ENCODE peak calls at places on chromosomes 1 and 21, in ten cellular contexts. Z is heart left ventricle, D is body of pancreas, C is fibroblast of mammary gland, G is psoas muscle, X is WERI-Rb-1, B is left lung, T is OCI-LY7, M is tibial nerve, O is fibroblast of pulmonary artery. F is an unnamed sample.

GRCh38 chr21:17270234-17270633 is 242.6 kb upstream of the CXADR start:
- DNase-seq in Z (no peak), D (peak; percentile 11), C (peak; percentile 72), G (no peak), X (no peak), B (no peak), T (peak; percentile 12), M (peak; percentile 46), O (peak; percentile 73), F (peak; percentile 42)

GRCh38 chr1:164480285-164480907 is 78.6 kb upstream of the PBX1 start:
- DNase-seq in Z (no peak), D (no peak), C (no peak), G (no peak), X (no peak), B (no peak), T (no peak), M (no peak), O (no peak), F (peak; percentile 36)

GRCh38 chr1:6891781-6892579 is 106.7 kb downstream of the CAMTA1 start:
- DNase-seq in Z (no peak), D (no peak), C (peak; percentile 54), G (no peak), X (no peak), B (no peak), T (no peak), M (no peak), O (no peak), F (peak; percentile 64)

GRCh38 chr1:214441119-214441518 is 110.3 kb downstream of the PTPN14 start:
- DNase-seq in Z (no peak), D (no peak), C (no peak), G (no peak), X (no peak), B (no peak), T (no peak), M (no peak), O (peak; percentile 62), F (peak; percentile 60)

GRCh38 chr1:234882898-234883297 is 245.7 kb downstream of the TOMM20 start:
- DNase-seq in Z (no peak), D (no peak), C (no peak), G (no peak), X (no peak), B (no peak), T (no peak), M (no peak), O (no peak), F (no peak)

GRCh38 chr1:212479188-212479587 is 46.5 kb downstream of the NENF start:
- DNase-seq in Z (no peak), D (no peak), C (no peak), G (no peak), X (no peak), B (no peak), T (no peak), M (no peak), O (no peak), F (no peak)

GRCh38 chr1:182841368-182841988 is 2.3 kb downstream of the DHX9 start:
- DNase-seq in Z (no peak), D (no peak), C (peak; percentile 44), G (no peak), X (no peak), B (no peak), T (peak; percentile 36), M (no peak), O (peak; percentile 24), F (peak; percentile 42)

GRCh38 chr21:21084179-21084578 is 86.0 kb downstream of the NCAM2 start:
- DNase-seq in Z (no peak), D (no peak), C (no peak), G (no peak), X (no peak), B (no peak), T (no peak), M (no peak), O (peak; percentile 47), F (no peak)

GRCh38 chr1:41006942-41007865 is 14.3 kb downstream of the SLFNL1 start:
- DNase-seq in Z (no peak), D (no peak), C (peak; percentile 38), G (no peak), X (no peak), B (no peak), T (no peak), M (no peak), O (no peak), F (peak; percentile 99)

GRCh38 chr21:42567861-42568260 is 54.2 kb downstream of the SLC37A1 start:
- DNase-seq in Z (peak; percentile 36), D (no peak), C (no peak), G (peak; percentile 31), X (no peak), B (peak; percentile 81), T (no peak), M (no peak), O (no peak), F (no peak)

GRCh38 chr1:228697209-228698016 is 37.9 kb upstream of the RHOU start:
- DNase-seq in Z (no peak), D (peak; percentile 79), C (peak; percentile 91), G (peak; percentile 85), X (no peak), B (no peak), T (no peak), M (peak; percentile 93), O (peak; percentile 96), F (peak; percentile 31)

GRCh38 chr21:14582934-14583628 is 37.0 kb upstream of the SAMSN1 start:
- DNase-seq in Z (no peak), D (no peak), C (no peak), G (no peak), X (no peak), B (no peak), T (no peak), M (no peak), O (no peak), F (no peak)

GRCh38 chr1:248366609-248367008 is 5.1 kb downstream of the OR2T4 start:
- DNase-seq in Z (no peak), D (no peak), C (no peak), G (no peak), X (no peak), B (no peak), T (no peak), M (no peak), O (no peak), F (no peak)

GRCh38 chr1:66617362-66617761 is 83.4 kb downstream of the SGIP1 start:
- DNase-seq in Z (no peak), D (no peak), C (peak; percentile 30), G (no peak), X (no peak), B (no peak), T (no peak), M (no peak), O (no peak), F (no peak)

GRCh38 chr1:221204055-221204833 is 325.0 kb downstream of the HLX start:
- DNase-seq in Z (no peak), D (no peak), C (no peak), G (no peak), X (no peak), B (no peak), T (no peak), M (no peak), O (peak; percentile 2), F (no peak)

GRCh38 chr1:89125571-89126233 is at the start of gene GBP2:
- DNase-seq in Z (no peak), D (no peak), C (peak; percentile 86), G (no peak), X (no peak), B (no peak), T (no peak), M (peak; percentile 34), O (peak; percentile 82), F (peak; percentile 84)

GRCh38 chr1:109792056-109792831 is 28.5 kb upstream of the EPS8L3 start:
- DNase-seq in Z (peak; percentile 82), D (peak; percentile 64), C (peak; percentile 86), G (peak; percentile 66), X (no peak), B (no peak), T (no peak), M (peak; percentile 50), O (peak; percentile 97), F (peak; percentile 61)
- TF ChIP-seq CTCF in Z (peak; percentile 16), D (no peak), C (peak; percentile 56), G (no peak), X (no peak), B (no peak), T (no peak), M (no peak), O (peak; percentile 72), F (no peak)

DNA sequence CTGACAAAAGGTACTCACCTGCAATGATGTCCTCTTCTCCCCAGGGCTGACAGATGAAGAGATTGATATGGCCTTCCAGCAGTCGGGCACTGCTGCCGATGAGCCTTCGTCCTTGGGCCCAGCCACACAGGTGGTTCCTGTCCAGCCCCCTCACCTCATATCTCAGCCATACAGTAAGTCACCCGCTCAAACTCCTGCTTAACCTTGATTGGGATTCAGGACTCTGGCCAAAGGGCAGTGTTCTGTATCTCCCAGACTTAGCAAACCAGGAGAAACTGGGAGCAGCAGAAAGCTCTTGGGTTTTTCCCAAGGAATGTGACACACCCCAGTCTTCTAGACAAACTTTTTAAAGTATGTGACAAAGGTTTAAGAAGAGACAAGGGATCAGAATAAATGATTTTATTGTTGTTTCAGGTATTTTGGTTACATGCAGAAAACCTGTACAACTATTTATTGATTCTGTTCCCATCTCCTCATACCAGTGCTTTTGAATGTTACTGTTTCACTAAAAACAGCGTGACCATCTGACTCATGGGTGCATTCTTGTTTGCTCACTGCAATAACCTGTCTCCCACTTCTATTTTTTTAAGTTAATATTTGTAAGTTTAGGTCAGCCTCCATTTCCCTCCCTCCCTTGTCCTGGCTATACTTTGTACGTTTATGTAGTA is 124.6 kb downstream of the PEX14 start:
- DNase-seq in Z (no peak), D (peak; percentile 22), C (peak; percentile 73), G (no peak), X (no peak), B (no peak), T (no peak), M (no peak), O (peak; percentile 55), F (peak; percentile 87)
- H3K4me3 ChIP-seq in Z (no peak overlapping the region), D (no peak overlapping the region), C (no peak overlapping the region), G (no peak overlapping the region), X (no peak overlapping the region), B (no peak overlapping the region), T (no peak overlapping the region), M (no peak overlapping the region), O (no peak overlapping the region), F (no peak overlapping the region)

DNA sequence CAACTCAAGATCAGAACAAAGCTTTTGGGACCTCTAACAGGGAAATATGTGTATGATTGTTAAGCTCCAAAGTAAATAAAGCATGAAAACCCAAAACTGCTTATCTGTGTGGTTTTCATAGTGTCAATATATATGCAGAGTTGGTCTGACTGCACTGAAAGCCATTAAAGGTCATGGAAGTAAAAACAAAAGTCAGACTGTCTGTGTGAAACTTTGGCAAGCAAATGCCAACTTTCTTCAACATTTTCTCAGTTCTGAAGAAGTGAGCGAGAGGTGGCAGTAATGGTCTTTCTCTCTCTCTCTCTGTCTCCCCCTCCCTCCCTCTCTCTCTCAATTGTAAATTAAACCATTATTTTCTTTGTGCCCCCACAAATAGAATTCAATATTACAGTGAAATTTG is 100.1 kb upstream of the S1PR1 start:
- DNase-seq in Z (no peak), D (no peak), C (peak; percentile 11), G (no peak), X (no peak), B (no peak), T (peak; percentile 42), M (no peak), O (peak; percentile 59), F (no peak)
- TF ChIP-seq CTCF in Z (peak; percentile 23), D (no peak), C (no peak), G (no peak), X (no peak), B (no peak), T (peak; percentile 79), M (no peak), O (peak; percentile 32), F (no peak)

GRCh38 chr1:56516539-56517252 is 62.7 kb downstream of the PLPP3 start:
- DNase-seq in Z (no peak), D (peak; percentile 62), C (peak; percentile 72), G (no peak), X (no peak), B (no peak), T (peak; percentile 38), M (no peak), O (peak; percentile 48), F (peak; percentile 96)
- H3K4me3 ChIP-seq in Z (no peak overlapping the region), D (no peak overlapping the region), C (no peak overlapping the region), G (no peak overlapping the region), X (no peak overlapping the region), B (peak overlapping the region; percentile 1), T (no peak overlapping the region), M (no peak overlapping the region), O (no peak overlapping the region), F (no peak overlapping the region)